ENCODE peak calls at places on chromosomes 12 and 14, in six cellular contexts. B, C, W, S, K and U are unnamed samples.
A peak's percentile ranks its signal among the peaks of the same experiment; 100 is the strongest.

GRCh38 chr14:89504602-89505320 is 87.7 kb upstream of the FOXN3 start:
- DNase-seq in B (no peak), C (no peak), W (no peak), S (no peak), K (no peak), U (no peak)

GRCh38 chr14:88189040-88189839 is 133.8 kb downstream of the KCNK10 start:
- DNase-seq in B (peak; percentile 35), C (peak; percentile 81), W (no peak), S (peak; percentile 86), K (peak; percentile 85), U (peak; percentile 96)

GRCh38 chr12:29547151-29547561 is 49.7 kb upstream of the OVCH1 start:
- DNase-seq in B (no peak), C (no peak), W (no peak), S (no peak), K (no peak), U (no peak)

GRCh38 chr12:102504871-102505270 is 24.5 kb upstream of the IGF1 start:
- DNase-seq in B (no peak), C (no peak), W (no peak), S (no peak), K (no peak), U (no peak)

GRCh38 chr12:10884086-10884725 is at the start of gene PRH1:
- DNase-seq in B (no peak), C (no peak), W (no peak), S (no peak), K (no peak), U (no peak)

GRCh38 chr12:45730842-45731336 is 1.4 kb downstream of the ARID2 start:
- DNase-seq in B (no peak), C (no peak), W (no peak), S (no peak), K (no peak), U (peak; percentile 40)

GRCh38 chr12:42704810-42705401 is 115.4 kb upstream of the PRICKLE1 start:
- DNase-seq in B (no peak), C (no peak), W (peak; percentile 59), S (no peak), K (no peak), U (no peak)

GRCh38 chr14:45664668-45665356 is 411.8 kb upstream of the MIS18BP1 start:
- DNase-seq in B (no peak), C (no peak), W (no peak), S (no peak), K (no peak), U (no peak)

GRCh38 chr14:102688290-102688689 is 89.0 kb upstream of the TRAF3 start:
- DNase-seq in B (no peak), C (no peak), W (peak; percentile 36), S (no peak), K (no peak), U (no peak)

GRCh38 chr14:104977681-104978647 is at the start of gene AHNAK2:
- DNase-seq in B (no peak), C (peak; percentile 82), W (no peak), S (peak; percentile 67), K (peak; percentile 67), U (peak; percentile 95)

GRCh38 chr14:59768855-59769254 is 101.7 kb downstream of the RTN1 start:
- DNase-seq in B (no peak), C (no peak), W (no peak), S (no peak), K (no peak), U (no peak)

GRCh38 chr12:89833337-89834252 is 125.0 kb upstream of the ATP2B1 start:
- DNase-seq in B (no peak), C (no peak), W (no peak), S (no peak), K (no peak), U (no peak)

GRCh38 chr12:4719821-4720636 is at the start of gene GALNT8:
- DNase-seq in B (no peak), C (no peak), W (no peak), S (no peak), K (no peak), U (no peak)

GRCh38 chr12:16243487-16244412 is 33.7 kb downstream of the SLC15A5 start:
- DNase-seq in B (no peak), C (no peak), W (no peak), S (no peak), K (no peak), U (no peak)

GRCh38 chr12:127745466-127746220 is 521.3 kb upstream of the TMEM132C start:
- DNase-seq in B (no peak), C (no peak), W (no peak), S (no peak), K (no peak), U (no peak)

GRCh38 chr14:105475269-105475915 is 771 bp downstream of the CRIP2 start:
- DNase-seq in B (no peak), C (no peak), W (no peak), S (no peak), K (no peak), U (no peak)

GRCh38 chr12:54017027-54017788 is 8.4 kb downstream of the HOXC8 start:
- DNase-seq in B (no peak), C (no peak), W (no peak), S (no peak), K (no peak), U (no peak)

GRCh38 chr12:90245396-90245795 is 536.8 kb upstream of the ATP2B1 start:
- DNase-seq in B (no peak), C (no peak), W (no peak), S (no peak), K (no peak), U (no peak)

GRCh38 chr12:40228727-40229126 is 3.9 kb downstream of the LRRK2 start:
- DNase-seq in B (no peak), C (no peak), W (no peak), S (no peak), K (no peak), U (no peak)

GRCh38 chr12:34300376-34301250 is 278.3 kb downstream of the ALG10 start:
- DNase-seq in B (no peak), C (no peak), W (no peak), S (no peak), K (no peak), U (no peak)

GRCh38 chr12:128951448-128951847 is 98.2 kb downstream of the GLT1D1 start:
- DNase-seq in B (no peak), C (no peak), W (no peak), S (no peak), K (no peak), U (no peak)

GRCh38 chr12:54129028-54129903 is 59.5 kb downstream of the SMUG1 start:
- DNase-seq in B (no peak), C (no peak), W (no peak), S (no peak), K (no peak), U (no peak)

GRCh38 chr12:109458771-109459208 is 18.3 kb downstream of the KCTD10 start:
- DNase-seq in B (no peak), C (peak; percentile 35), W (no peak), S (no peak), K (no peak), U (peak; percentile 56)

GRCh38 chr14:64639340-64639821 is 64.8 kb upstream of the PLEKHG3 start:
- DNase-seq in B (no peak), C (no peak), W (no peak), S (no peak), K (no peak), U (peak; percentile 35)

GRCh38 chr14:33986804-33987203 is 35.9 kb upstream of the EGLN3 start:
- DNase-seq in B (no peak), C (no peak), W (no peak), S (no peak), K (no peak), U (no peak)

GRCh38 chr12:59787610-59788009 is 191.8 kb downstream of the SLC16A7 start:
- DNase-seq in B (no peak), C (no peak), W (no peak), S (no peak), K (no peak), U (no peak)

GRCh38 chr14:33834101-33834955 is 116.5 kb downstream of the EGLN3 start:
- DNase-seq in B (no peak), C (no peak), W (no peak), S (no peak), K (no peak), U (no peak)

GRCh38 chr14:95915326-95915725 is 38.7 kb downstream of the TUNAR start:
- DNase-seq in B (no peak), C (no peak), W (no peak), S (no peak), K (no peak), U (no peak)

GRCh38 chr12:2179953-2180736 is 127.4 kb downstream of the CACNA1C start:
- DNase-seq in B (no peak), C (no peak), W (no peak), S (no peak), K (peak; percentile 76), U (peak; percentile 94)

GRCh38 chr12:6089041-6089823 is 35.2 kb downstream of the VWF start:
- DNase-seq in B (no peak), C (no peak), W (no peak), S (peak; percentile 14), K (no peak), U (no peak)

GRCh38 chr12:117042171-117042809 is 56.9 kb downstream of the TESC start:
- DNase-seq in B (no peak), C (no peak), W (no peak), S (no peak), K (no peak), U (peak; percentile 31)

GRCh38 chr14:50859296-50859624 is 12.6 kb upstream of the ABHD12B start:
- DNase-seq in B (no peak), C (no peak), W (no peak), S (no peak), K (no peak), U (no peak)